ENCODE peak calls at places on chromosomes 11 and 22, in nine cellular contexts. Y is RCC 7860; N is tibial artery; W is smooth muscle cell of the brain vasculature; L is Kasumi-1; H is activated T-cell treated with anti-CD3 and anti-CD28 coated beads for 1 hour; R is neural progenitor cell; C is CD8-positive, alpha-beta memory T cell; M is NCI-H460. F is an unnamed sample.

GRCh38 chr11:10092426-10092825 is 201.6 kb downstream of the SBF2 start:
- DNase-seq in Y (no peak), N (no peak), W (no peak), L (no peak), H (no peak), R (no peak), C (no peak), M (no peak), F (no peak)

GRCh38 chr11:9665749-9666148 is 1.9 kb downstream of the SWAP70 start:
- DNase-seq in Y (no peak), N (no peak), W (no peak), L (no peak), H (no peak), R (no peak), C (no peak), M (no peak), F (no peak)

GRCh38 chr11:69877235-69877634 is 58.0 kb upstream of the FGF3 start:
- DNase-seq in Y (no peak), N (no peak), W (no peak), L (no peak), H (no peak), R (no peak), C (no peak), M (no peak), F (no peak)

GRCh38 chr11:95095858-95096587 is 6.4 kb downstream of the ENDOD1 start:
- DNase-seq in Y (peak), N (no peak), W (no peak), L (peak), H (no peak), R (no peak), C (no peak), M (no peak), F (peak)

GRCh38 chr11:47078751-47079524 is 97.7 kb downstream of the ARFGAP2 start:
- DNase-seq in Y (no peak), N (no peak), W (no peak), L (no peak), H (no peak), R (no peak), C (no peak), M (no peak), F (no peak)

GRCh38 chr11:83521647-83522596 is 235.8 kb upstream of the CCDC90B start:
- DNase-seq in Y (no peak), N (no peak), W (no peak), L (peak), H (no peak), R (peak), C (no peak), M (peak), F (peak)

GRCh38 chr11:117020873-117021564 is 77.2 kb downstream of the SIK3 start:
- DNase-seq in Y (no peak), N (no peak), W (no peak), L (no peak), H (no peak), R (no peak), C (no peak), M (no peak), F (no peak)

GRCh38 chr11:26102325-26102724 is 229.6 kb upstream of the ANO3 start:
- DNase-seq in Y (no peak), N (no peak), W (no peak), L (no peak), H (no peak), R (no peak), C (no peak), M (no peak), F (no peak)

GRCh38 chr11:60899021-60899936 is 7.1 kb downstream of the PRPF19 start:
- DNase-seq in Y (peak), N (no peak), W (no peak), L (peak), H (no peak), R (peak), C (peak), M (peak), F (peak)

GRCh38 chr11:69297926-69298777 is 4.2 kb downstream of the MYEOV start:
- DNase-seq in Y (peak), N (peak), W (no peak), L (peak), H (no peak), R (no peak), C (peak), M (peak), F (peak)

GRCh38 chr22:37566329-37566837 is 6.1 kb downstream of the CDC42EP1 start:
- DNase-seq in Y (no peak), N (no peak), W (no peak), L (no peak), H (peak), R (no peak), C (peak), M (no peak), F (no peak)

GRCh38 chr22:39097098-39098020 is at the start of gene APOBEC3H:
- DNase-seq in Y (no peak), N (no peak), W (no peak), L (no peak), H (no peak), R (no peak), C (peak), M (no peak), F (no peak)

GRCh38 chr11:27860811-27861210 is 160.6 kb upstream of the BDNF start:
- DNase-seq in Y (peak), N (no peak), W (no peak), L (no peak), H (no peak), R (no peak), C (no peak), M (no peak), F (no peak)

GRCh38 chr11:46380340-46381045 is 976 bp upstream of the MDK start:
- DNase-seq in Y (no peak), N (peak), W (no peak), L (peak), H (peak), R (peak), C (peak), M (no peak), F (peak)

GRCh38 chr11:61688368-61689163 is 8.4 kb downstream of the DAGLA start:
- DNase-seq in Y (peak), N (peak), W (no peak), L (peak), H (no peak), R (no peak), C (no peak), M (no peak), F (no peak)

GRCh38 chr22:32842486-32842885 is 41.0 kb downstream of the TIMP3 start:
- DNase-seq in Y (no peak), N (no peak), W (no peak), L (no peak), H (no peak), R (no peak), C (no peak), M (no peak), F (no peak)

GRCh38 chr11:128244896-128245295 is 342.5 kb downstream of the ETS1 start:
- DNase-seq in Y (no peak), N (no peak), W (no peak), L (no peak), H (no peak), R (no peak), C (no peak), M (no peak), F (no peak)

GRCh38 chr11:35035894-35036408 is 103.0 kb upstream of the CD44 start:
- DNase-seq in Y (peak), N (no peak), W (no peak), L (peak), H (no peak), R (no peak), C (no peak), M (no peak), F (no peak)

GRCh38 chr11:27357250-27357649 is 5.8 kb downstream of the CCDC34 start:
- DNase-seq in Y (no peak), N (no peak), W (no peak), L (no peak), H (no peak), R (no peak), C (no peak), M (no peak), F (no peak)

GRCh38 chr11:96314326-96315050 is 28.5 kb downstream of the MAML2 start:
- DNase-seq in Y (peak), N (peak), W (no peak), L (peak), H (no peak), R (no peak), C (no peak), M (no peak), F (no peak)

GRCh38 chr22:30045901-30046715 is 34.2 kb upstream of the HORMAD2 start:
- DNase-seq in Y (no peak), N (no peak), W (no peak), L (no peak), H (no peak), R (no peak), C (no peak), M (no peak), F (no peak)

GRCh38 chr22:46084943-46085830 is 65.1 kb upstream of the PPARA start:
- DNase-seq in Y (peak), N (peak), W (no peak), L (no peak), H (no peak), R (no peak), C (peak), M (peak), F (no peak)

GRCh38 chr22:44384981-44385610 is 72.3 kb upstream of the SHISAL1 start:
- DNase-seq in Y (no peak), N (no peak), W (no peak), L (no peak), H (no peak), R (no peak), C (peak), M (no peak), F (no peak)

GRCh38 chr11:12543596-12544415 is 130.4 kb upstream of the TEAD1 start:
- DNase-seq in Y (peak), N (no peak), W (no peak), L (no peak), H (no peak), R (no peak), C (no peak), M (no peak), F (no peak)

GRCh38 chr22:48960981-48961655 is 866.6 kb downstream of the BRD1 start:
- DNase-seq in Y (no peak), N (no peak), W (no peak), L (no peak), H (no peak), R (no peak), C (no peak), M (no peak), F (no peak)

GRCh38 chr22:46515208-46516111 is 22.0 kb downstream of the CELSR1 start:
- DNase-seq in Y (peak), N (no peak), W (no peak), L (no peak), H (no peak), R (no peak), C (no peak), M (no peak), F (no peak)

GRCh38 chr22:45334528-45334927 is 24.8 kb downstream of the FAM118A start:
- DNase-seq in Y (no peak), N (no peak), W (no peak), L (no peak), H (no peak), R (no peak), C (no peak), M (no peak), F (no peak)

GRCh38 chr11:80155412-80156017 is 714.7 kb upstream of the TENM4 start:
- DNase-seq in Y (peak), N (no peak), W (peak), L (peak), H (no peak), R (peak), C (no peak), M (peak), F (peak)

GRCh38 chr11:64040684-64041267 is 5.0 kb downstream of the FLRT1 start:
- DNase-seq in Y (no peak), N (no peak), W (no peak), L (no peak), H (no peak), R (peak), C (no peak), M (peak), F (no peak)

GRCh38 chr11:76889414-76889975 is 28.8 kb downstream of the ACER3 start:
- DNase-seq in Y (no peak), N (no peak), W (no peak), L (no peak), H (no peak), R (no peak), C (no peak), M (no peak), F (no peak)

GRCh38 chr22:44859641-44860040 is 107.3 kb downstream of the ARHGAP8 start:
- DNase-seq in Y (no peak), N (no peak), W (no peak), L (no peak), H (no peak), R (no peak), C (no peak), M (no peak), F (no peak)

GRCh38 chr22:32536352-32536751 is 61.7 kb downstream of the FBXO7 start:
- DNase-seq in Y (no peak), N (no peak), W (no peak), L (no peak), H (no peak), R (no peak), C (no peak), M (no peak), F (peak)

GRCh38 chr11:80855975-80856524 is 1415.2 kb upstream of the TENM4 start:
- DNase-seq in Y (peak), N (no peak), W (no peak), L (no peak), H (no peak), R (no peak), C (no peak), M (no peak), F (no peak)

F was measured in NAMALWA.